ENCODE peak calls at places on chromosomes 5 and 9, in seven cellular contexts. One of them, this sample, is unnamed.

GRCh38 chr5:128965638-128966302 is 482 bp downstream of the SLC27A6 start:
- DNase-seq in stimulated activated CD4-positive, alpha-beta T cell treated with anti-CD3 and anti-CD28 coated beads, Interleukin-1b, Interleukin-23, amount 100 ng/mL, for 48 hours: no peak
- DNase-seq in Daoy: no peak
- DNase-seq in activated CD8-positive, alpha-beta memory T cell treated with anti-CD3 and anti-CD28 coated beads for 24 hours: no peak
- DNase-seq in WERI-Rb-1: no peak
- DNase-seq in NCI-H1092 treated with DMSO at 0.1 percent for 48 hours: no peak
- DNase-seq in lower leg skin: no peak
- DNase-seq in this sample: no peak

GRCh38 chr5:150412319-150413175 is at the start of gene CD74:
- DNase-seq in stimulated activated CD4-positive, alpha-beta T cell treated with anti-CD3 and anti-CD28 coated beads, Interleukin-1b, Interleukin-23, amount 100 ng/mL, for 48 hours: peak
- DNase-seq in Daoy: peak
- DNase-seq in activated CD8-positive, alpha-beta memory T cell treated with anti-CD3 and anti-CD28 coated beads for 24 hours: peak
- DNase-seq in WERI-Rb-1: peak
- DNase-seq in NCI-H1092 treated with DMSO at 0.1 percent for 48 hours: no peak
- DNase-seq in lower leg skin: peak
- DNase-seq in this sample: no peak

GRCh38 chr5:125012727-125013451 is 266.4 kb upstream of the ZNF608 start:
- DNase-seq in stimulated activated CD4-positive, alpha-beta T cell treated with anti-CD3 and anti-CD28 coated beads, Interleukin-1b, Interleukin-23, amount 100 ng/mL, for 48 hours: no peak
- DNase-seq in Daoy: no peak
- DNase-seq in activated CD8-positive, alpha-beta memory T cell treated with anti-CD3 and anti-CD28 coated beads for 24 hours: no peak
- DNase-seq in WERI-Rb-1: no peak
- DNase-seq in NCI-H1092 treated with DMSO at 0.1 percent for 48 hours: no peak
- DNase-seq in lower leg skin: no peak
- DNase-seq in this sample: no peak

GRCh38 chr9:83706703-83707517 is 848 bp downstream of the UBQLN1 start:
- DNase-seq in stimulated activated CD4-positive, alpha-beta T cell treated with anti-CD3 and anti-CD28 coated beads, Interleukin-1b, Interleukin-23, amount 100 ng/mL, for 48 hours: peak
- DNase-seq in Daoy: peak
- DNase-seq in activated CD8-positive, alpha-beta memory T cell treated with anti-CD3 and anti-CD28 coated beads for 24 hours: peak
- DNase-seq in WERI-Rb-1: peak
- DNase-seq in NCI-H1092 treated with DMSO at 0.1 percent for 48 hours: peak
- DNase-seq in lower leg skin: peak
- DNase-seq in this sample: no peak

GRCh38 chr9:123678038-123678877 is 251.7 kb downstream of the DENND1A start:
- DNase-seq in stimulated activated CD4-positive, alpha-beta T cell treated with anti-CD3 and anti-CD28 coated beads, Interleukin-1b, Interleukin-23, amount 100 ng/mL, for 48 hours: no peak
- DNase-seq in Daoy: no peak
- DNase-seq in activated CD8-positive, alpha-beta memory T cell treated with anti-CD3 and anti-CD28 coated beads for 24 hours: no peak
- DNase-seq in WERI-Rb-1: peak
- DNase-seq in NCI-H1092 treated with DMSO at 0.1 percent for 48 hours: peak
- DNase-seq in lower leg skin: no peak
- DNase-seq in this sample: peak

GRCh38 chr5:177081859-177082258 is 4.9 kb upstream of the FGFR4 start:
- DNase-seq in stimulated activated CD4-positive, alpha-beta T cell treated with anti-CD3 and anti-CD28 coated beads, Interleukin-1b, Interleukin-23, amount 100 ng/mL, for 48 hours: no peak
- DNase-seq in Daoy: no peak
- DNase-seq in activated CD8-positive, alpha-beta memory T cell treated with anti-CD3 and anti-CD28 coated beads for 24 hours: no peak
- DNase-seq in WERI-Rb-1: no peak
- DNase-seq in NCI-H1092 treated with DMSO at 0.1 percent for 48 hours: no peak
- DNase-seq in lower leg skin: no peak
- DNase-seq in this sample: no peak

GRCh38 chr5:148511832-148512347 is 128.1 kb downstream of the FBXO38 start:
- DNase-seq in stimulated activated CD4-positive, alpha-beta T cell treated with anti-CD3 and anti-CD28 coated beads, Interleukin-1b, Interleukin-23, amount 100 ng/mL, for 48 hours: no peak
- DNase-seq in Daoy: no peak
- DNase-seq in activated CD8-positive, alpha-beta memory T cell treated with anti-CD3 and anti-CD28 coated beads for 24 hours: no peak
- DNase-seq in WERI-Rb-1: no peak
- DNase-seq in NCI-H1092 treated with DMSO at 0.1 percent for 48 hours: no peak
- DNase-seq in lower leg skin: no peak
- DNase-seq in this sample: no peak

GRCh38 chr9:133864011-133864410 is 125.9 kb upstream of the SARDH start:
- DNase-seq in stimulated activated CD4-positive, alpha-beta T cell treated with anti-CD3 and anti-CD28 coated beads, Interleukin-1b, Interleukin-23, amount 100 ng/mL, for 48 hours: no peak
- DNase-seq in Daoy: no peak
- DNase-seq in activated CD8-positive, alpha-beta memory T cell treated with anti-CD3 and anti-CD28 coated beads for 24 hours: no peak
- DNase-seq in WERI-Rb-1: no peak
- DNase-seq in NCI-H1092 treated with DMSO at 0.1 percent for 48 hours: no peak
- DNase-seq in lower leg skin: no peak
- DNase-seq in this sample: no peak

GRCh38 chr9:15501179-15501578 is 9.6 kb downstream of the PSIP1 start:
- DNase-seq in stimulated activated CD4-positive, alpha-beta T cell treated with anti-CD3 and anti-CD28 coated beads, Interleukin-1b, Interleukin-23, amount 100 ng/mL, for 48 hours: no peak
- DNase-seq in Daoy: no peak
- DNase-seq in activated CD8-positive, alpha-beta memory T cell treated with anti-CD3 and anti-CD28 coated beads for 24 hours: no peak
- DNase-seq in WERI-Rb-1: no peak
- DNase-seq in NCI-H1092 treated with DMSO at 0.1 percent for 48 hours: peak
- DNase-seq in lower leg skin: no peak
- DNase-seq in this sample: peak

GRCh38 chr5:144712090-144712489 is 541.4 kb downstream of the KCTD16 start:
- DNase-seq in stimulated activated CD4-positive, alpha-beta T cell treated with anti-CD3 and anti-CD28 coated beads, Interleukin-1b, Interleukin-23, amount 100 ng/mL, for 48 hours: no peak
- DNase-seq in Daoy: no peak
- DNase-seq in activated CD8-positive, alpha-beta memory T cell treated with anti-CD3 and anti-CD28 coated beads for 24 hours: no peak
- DNase-seq in WERI-Rb-1: no peak
- DNase-seq in NCI-H1092 treated with DMSO at 0.1 percent for 48 hours: no peak
- DNase-seq in lower leg skin: no peak
- DNase-seq in this sample: no peak

GRCh38 chr5:179530069-179530998 is 20.0 kb upstream of the RUFY1 start:
- DNase-seq in stimulated activated CD4-positive, alpha-beta T cell treated with anti-CD3 and anti-CD28 coated beads, Interleukin-1b, Interleukin-23, amount 100 ng/mL, for 48 hours: peak
- DNase-seq in Daoy: peak
- DNase-seq in activated CD8-positive, alpha-beta memory T cell treated with anti-CD3 and anti-CD28 coated beads for 24 hours: peak
- DNase-seq in WERI-Rb-1: no peak
- DNase-seq in NCI-H1092 treated with DMSO at 0.1 percent for 48 hours: peak
- DNase-seq in lower leg skin: peak
- DNase-seq in this sample: peak

GRCh38 chr9:123111427-123111826 is 78.0 kb downstream of the GPR21 start:
- DNase-seq in stimulated activated CD4-positive, alpha-beta T cell treated with anti-CD3 and anti-CD28 coated beads, Interleukin-1b, Interleukin-23, amount 100 ng/mL, for 48 hours: no peak
- DNase-seq in Daoy: no peak
- DNase-seq in activated CD8-positive, alpha-beta memory T cell treated with anti-CD3 and anti-CD28 coated beads for 24 hours: no peak
- DNase-seq in WERI-Rb-1: peak
- DNase-seq in NCI-H1092 treated with DMSO at 0.1 percent for 48 hours: no peak
- DNase-seq in lower leg skin: no peak
- DNase-seq in this sample: peak

GRCh38 chr5:144698454-144698853 is 527.8 kb downstream of the KCTD16 start:
- DNase-seq in stimulated activated CD4-positive, alpha-beta T cell treated with anti-CD3 and anti-CD28 coated beads, Interleukin-1b, Interleukin-23, amount 100 ng/mL, for 48 hours: no peak
- DNase-seq in Daoy: no peak
- DNase-seq in activated CD8-positive, alpha-beta memory T cell treated with anti-CD3 and anti-CD28 coated beads for 24 hours: no peak
- DNase-seq in WERI-Rb-1: no peak
- DNase-seq in NCI-H1092 treated with DMSO at 0.1 percent for 48 hours: no peak
- DNase-seq in lower leg skin: no peak
- DNase-seq in this sample: no peak

GRCh38 chr9:101706261-101706798 is 32.1 kb downstream of the GRIN3A start:
- DNase-seq in stimulated activated CD4-positive, alpha-beta T cell treated with anti-CD3 and anti-CD28 coated beads, Interleukin-1b, Interleukin-23, amount 100 ng/mL, for 48 hours: no peak
- DNase-seq in Daoy: no peak
- DNase-seq in activated CD8-positive, alpha-beta memory T cell treated with anti-CD3 and anti-CD28 coated beads for 24 hours: no peak
- DNase-seq in WERI-Rb-1: no peak
- DNase-seq in NCI-H1092 treated with DMSO at 0.1 percent for 48 hours: peak
- DNase-seq in lower leg skin: no peak
- DNase-seq in this sample: peak

GRCh38 chr5:76393035-76393680 is 9.9 kb upstream of the IQGAP2 start:
- DNase-seq in stimulated activated CD4-positive, alpha-beta T cell treated with anti-CD3 and anti-CD28 coated beads, Interleukin-1b, Interleukin-23, amount 100 ng/mL, for 48 hours: no peak
- DNase-seq in Daoy: no peak
- DNase-seq in activated CD8-positive, alpha-beta memory T cell treated with anti-CD3 and anti-CD28 coated beads for 24 hours: no peak
- DNase-seq in WERI-Rb-1: no peak
- DNase-seq in NCI-H1092 treated with DMSO at 0.1 percent for 48 hours: no peak
- DNase-seq in lower leg skin: peak
- DNase-seq in this sample: no peak

GRCh38 chr5:147162740-147163139 is 72.1 kb upstream of the STK32A start:
- DNase-seq in stimulated activated CD4-positive, alpha-beta T cell treated with anti-CD3 and anti-CD28 coated beads, Interleukin-1b, Interleukin-23, amount 100 ng/mL, for 48 hours: no peak
- DNase-seq in Daoy: no peak
- DNase-seq in activated CD8-positive, alpha-beta memory T cell treated with anti-CD3 and anti-CD28 coated beads for 24 hours: no peak
- DNase-seq in WERI-Rb-1: no peak
- DNase-seq in NCI-H1092 treated with DMSO at 0.1 percent for 48 hours: no peak
- DNase-seq in lower leg skin: no peak
- DNase-seq in this sample: no peak

GRCh38 chr5:160930361-160930760 is 78.3 kb upstream of the ATP10B start:
- DNase-seq in stimulated activated CD4-positive, alpha-beta T cell treated with anti-CD3 and anti-CD28 coated beads, Interleukin-1b, Interleukin-23, amount 100 ng/mL, for 48 hours: no peak
- DNase-seq in Daoy: no peak
- DNase-seq in activated CD8-positive, alpha-beta memory T cell treated with anti-CD3 and anti-CD28 coated beads for 24 hours: no peak
- DNase-seq in WERI-Rb-1: no peak
- DNase-seq in NCI-H1092 treated with DMSO at 0.1 percent for 48 hours: no peak
- DNase-seq in lower leg skin: no peak
- DNase-seq in this sample: no peak

GRCh38 chr5:89083791-89084190 is 200.8 kb upstream of the MEF2C start:
- DNase-seq in stimulated activated CD4-positive, alpha-beta T cell treated with anti-CD3 and anti-CD28 coated beads, Interleukin-1b, Interleukin-23, amount 100 ng/mL, for 48 hours: no peak
- DNase-seq in Daoy: no peak
- DNase-seq in activated CD8-positive, alpha-beta memory T cell treated with anti-CD3 and anti-CD28 coated beads for 24 hours: no peak
- DNase-seq in WERI-Rb-1: no peak
- DNase-seq in NCI-H1092 treated with DMSO at 0.1 percent for 48 hours: no peak
- DNase-seq in lower leg skin: no peak
- DNase-seq in this sample: no peak

GRCh38 chr5:34762321-34762871 is 76.6 kb upstream of the TTC23L start:
- DNase-seq in stimulated activated CD4-positive, alpha-beta T cell treated with anti-CD3 and anti-CD28 coated beads, Interleukin-1b, Interleukin-23, amount 100 ng/mL, for 48 hours: no peak
- DNase-seq in Daoy: no peak
- DNase-seq in activated CD8-positive, alpha-beta memory T cell treated with anti-CD3 and anti-CD28 coated beads for 24 hours: no peak
- DNase-seq in WERI-Rb-1: no peak
- DNase-seq in NCI-H1092 treated with DMSO at 0.1 percent for 48 hours: no peak
- DNase-seq in lower leg skin: no peak
- DNase-seq in this sample: no peak

GRCh38 chr9:114163517-114163924 is 8.2 kb downstream of the COL27A1 start:
- DNase-seq in stimulated activated CD4-positive, alpha-beta T cell treated with anti-CD3 and anti-CD28 coated beads, Interleukin-1b, Interleukin-23, amount 100 ng/mL, for 48 hours: no peak
- DNase-seq in Daoy: peak
- DNase-seq in activated CD8-positive, alpha-beta memory T cell treated with anti-CD3 and anti-CD28 coated beads for 24 hours: no peak
- DNase-seq in WERI-Rb-1: peak
- DNase-seq in NCI-H1092 treated with DMSO at 0.1 percent for 48 hours: no peak
- DNase-seq in lower leg skin: no peak
- DNase-seq in this sample: no peak

GRCh38 chr5:10973316-10973715 is 212.3 kb upstream of the DAP start:
- DNase-seq in stimulated activated CD4-positive, alpha-beta T cell treated with anti-CD3 and anti-CD28 coated beads, Interleukin-1b, Interleukin-23, amount 100 ng/mL, for 48 hours: no peak
- DNase-seq in Daoy: no peak
- DNase-seq in activated CD8-positive, alpha-beta memory T cell treated with anti-CD3 and anti-CD28 coated beads for 24 hours: no peak
- DNase-seq in WERI-Rb-1: no peak
- DNase-seq in NCI-H1092 treated with DMSO at 0.1 percent for 48 hours: no peak
- DNase-seq in lower leg skin: no peak
- DNase-seq in this sample: no peak

GRCh38 chr9:78595200-78595945 is 298.4 kb downstream of the PSAT1 start:
- DNase-seq in stimulated activated CD4-positive, alpha-beta T cell treated with anti-CD3 and anti-CD28 coated beads, Interleukin-1b, Interleukin-23, amount 100 ng/mL, for 48 hours: no peak
- DNase-seq in Daoy: no peak
- DNase-seq in activated CD8-positive, alpha-beta memory T cell treated with anti-CD3 and anti-CD28 coated beads for 24 hours: no peak
- DNase-seq in WERI-Rb-1: no peak
- DNase-seq in NCI-H1092 treated with DMSO at 0.1 percent for 48 hours: no peak
- DNase-seq in lower leg skin: no peak
- DNase-seq in this sample: no peak

GRCh38 chr5:120173125-120173524 is 291.0 kb upstream of the PRR16 start:
- DNase-seq in stimulated activated CD4-positive, alpha-beta T cell treated with anti-CD3 and anti-CD28 coated beads, Interleukin-1b, Interleukin-23, amount 100 ng/mL, for 48 hours: no peak
- DNase-seq in Daoy: no peak
- DNase-seq in activated CD8-positive, alpha-beta memory T cell treated with anti-CD3 and anti-CD28 coated beads for 24 hours: no peak
- DNase-seq in WERI-Rb-1: no peak
- DNase-seq in NCI-H1092 treated with DMSO at 0.1 percent for 48 hours: no peak
- DNase-seq in lower leg skin: no peak
- DNase-seq in this sample: no peak

GRCh38 chr5:66666778-66667177 is 70.6 kb downstream of the MAST4 start:
- DNase-seq in stimulated activated CD4-positive, alpha-beta T cell treated with anti-CD3 and anti-CD28 coated beads, Interleukin-1b, Interleukin-23, amount 100 ng/mL, for 48 hours: no peak
- DNase-seq in Daoy: peak
- DNase-seq in activated CD8-positive, alpha-beta memory T cell treated with anti-CD3 and anti-CD28 coated beads for 24 hours: no peak
- DNase-seq in WERI-Rb-1: no peak
- DNase-seq in NCI-H1092 treated with DMSO at 0.1 percent for 48 hours: peak
- DNase-seq in lower leg skin: no peak
- DNase-seq in this sample: peak

GRCh38 chr9:134340475-134341186 is 14.4 kb downstream of the RXRA start:
- DNase-seq in stimulated activated CD4-positive, alpha-beta T cell treated with anti-CD3 and anti-CD28 coated beads, Interleukin-1b, Interleukin-23, amount 100 ng/mL, for 48 hours: no peak
- DNase-seq in Daoy: no peak
- DNase-seq in activated CD8-positive, alpha-beta memory T cell treated with anti-CD3 and anti-CD28 coated beads for 24 hours: no peak
- DNase-seq in WERI-Rb-1: no peak
- DNase-seq in NCI-H1092 treated with DMSO at 0.1 percent for 48 hours: no peak
- DNase-seq in lower leg skin: no peak
- DNase-seq in this sample: no peak

GRCh38 chr9:15211994-15212501 is 95.0 kb downstream of the TTC39B start:
- DNase-seq in stimulated activated CD4-positive, alpha-beta T cell treated with anti-CD3 and anti-CD28 coated beads, Interleukin-1b, Interleukin-23, amount 100 ng/mL, for 48 hours: no peak
- DNase-seq in Daoy: no peak
- DNase-seq in activated CD8-positive, alpha-beta memory T cell treated with anti-CD3 and anti-CD28 coated beads for 24 hours: no peak
- DNase-seq in WERI-Rb-1: no peak
- DNase-seq in NCI-H1092 treated with DMSO at 0.1 percent for 48 hours: no peak
- DNase-seq in lower leg skin: no peak
- DNase-seq in this sample: no peak

GRCh38 chr5:83145241-83145640 is 67.9 kb downstream of the XRCC4 start:
- DNase-seq in stimulated activated CD4-positive, alpha-beta T cell treated with anti-CD3 and anti-CD28 coated beads, Interleukin-1b, Interleukin-23, amount 100 ng/mL, for 48 hours: no peak
- DNase-seq in Daoy: no peak
- DNase-seq in activated CD8-positive, alpha-beta memory T cell treated with anti-CD3 and anti-CD28 coated beads for 24 hours: no peak
- DNase-seq in WERI-Rb-1: no peak
- DNase-seq in NCI-H1092 treated with DMSO at 0.1 percent for 48 hours: no peak
- DNase-seq in lower leg skin: no peak
- DNase-seq in this sample: no peak

GRCh38 chr5:74184649-74185048 is 455.9 kb downstream of the ENC1 start:
- DNase-seq in stimulated activated CD4-positive, alpha-beta T cell treated with anti-CD3 and anti-CD28 coated beads, Interleukin-1b, Interleukin-23, amount 100 ng/mL, for 48 hours: no peak
- DNase-seq in Daoy: no peak
- DNase-seq in activated CD8-positive, alpha-beta memory T cell treated with anti-CD3 and anti-CD28 coated beads for 24 hours: no peak
- DNase-seq in WERI-Rb-1: no peak
- DNase-seq in NCI-H1092 treated with DMSO at 0.1 percent for 48 hours: no peak
- DNase-seq in lower leg skin: no peak
- DNase-seq in this sample: no peak

GRCh38 chr9:92954078-92954861 is 6.9 kb downstream of the FGD3 start:
- DNase-seq in stimulated activated CD4-positive, alpha-beta T cell treated with anti-CD3 and anti-CD28 coated beads, Interleukin-1b, Interleukin-23, amount 100 ng/mL, for 48 hours: peak
- DNase-seq in Daoy: peak
- DNase-seq in activated CD8-positive, alpha-beta memory T cell treated with anti-CD3 and anti-CD28 coated beads for 24 hours: peak
- DNase-seq in WERI-Rb-1: no peak
- DNase-seq in NCI-H1092 treated with DMSO at 0.1 percent for 48 hours: peak
- DNase-seq in lower leg skin: no peak
- DNase-seq in this sample: peak

GRCh38 chr5:39209924-39210323 is 9.4 kb downstream of the FYB1 start:
- DNase-seq in stimulated activated CD4-positive, alpha-beta T cell treated with anti-CD3 and anti-CD28 coated beads, Interleukin-1b, Interleukin-23, amount 100 ng/mL, for 48 hours: peak
- DNase-seq in Daoy: no peak
- DNase-seq in activated CD8-positive, alpha-beta memory T cell treated with anti-CD3 and anti-CD28 coated beads for 24 hours: peak
- DNase-seq in WERI-Rb-1: no peak
- DNase-seq in NCI-H1092 treated with DMSO at 0.1 percent for 48 hours: no peak
- DNase-seq in lower leg skin: no peak
- DNase-seq in this sample: no peak

GRCh38 chr9:16985559-16986348 is 115.3 kb upstream of the BNC2 start:
- DNase-seq in stimulated activated CD4-positive, alpha-beta T cell treated with anti-CD3 and anti-CD28 coated beads, Interleukin-1b, Interleukin-23, amount 100 ng/mL, for 48 hours: no peak
- DNase-seq in Daoy: peak
- DNase-seq in activated CD8-positive, alpha-beta memory T cell treated with anti-CD3 and anti-CD28 coated beads for 24 hours: no peak
- DNase-seq in WERI-Rb-1: no peak
- DNase-seq in NCI-H1092 treated with DMSO at 0.1 percent for 48 hours: no peak
- DNase-seq in lower leg skin: no peak
- DNase-seq in this sample: no peak

GRCh38 chr9:120369608-120370220 is 210.3 kb downstream of the CDK5RAP2 start:
- DNase-seq in stimulated activated CD4-positive, alpha-beta T cell treated with anti-CD3 and anti-CD28 coated beads, Interleukin-1b, Interleukin-23, amount 100 ng/mL, for 48 hours: no peak
- DNase-seq in Daoy: no peak
- DNase-seq in activated CD8-positive, alpha-beta memory T cell treated with anti-CD3 and anti-CD28 coated beads for 24 hours: no peak
- DNase-seq in WERI-Rb-1: no peak
- DNase-seq in NCI-H1092 treated with DMSO at 0.1 percent for 48 hours: no peak
- DNase-seq in lower leg skin: no peak
- DNase-seq in this sample: no peak

GRCh38 chr5:78985407-78986223 is 505 bp upstream of the ARSB start:
- DNase-seq in stimulated activated CD4-positive, alpha-beta T cell treated with anti-CD3 and anti-CD28 coated beads, Interleukin-1b, Interleukin-23, amount 100 ng/mL, for 48 hours: peak
- DNase-seq in Daoy: peak
- DNase-seq in activated CD8-positive, alpha-beta memory T cell treated with anti-CD3 and anti-CD28 coated beads for 24 hours: peak
- DNase-seq in WERI-Rb-1: peak
- DNase-seq in NCI-H1092 treated with DMSO at 0.1 percent for 48 hours: peak
- DNase-seq in lower leg skin: no peak
- DNase-seq in this sample: no peak

GRCh38 chr9:33993104-33993503 is 55.6 kb downstream of the UBAP2 start:
- DNase-seq in stimulated activated CD4-positive, alpha-beta T cell treated with anti-CD3 and anti-CD28 coated beads, Interleukin-1b, Interleukin-23, amount 100 ng/mL, for 48 hours: no peak
- DNase-seq in Daoy: no peak
- DNase-seq in activated CD8-positive, alpha-beta memory T cell treated with anti-CD3 and anti-CD28 coated beads for 24 hours: no peak
- DNase-seq in WERI-Rb-1: no peak
- DNase-seq in NCI-H1092 treated with DMSO at 0.1 percent for 48 hours: no peak
- DNase-seq in lower leg skin: no peak
- DNase-seq in this sample: no peak

GRCh38 chr9:129814432-129815223 is 9.3 kb downstream of the TOR1A start:
- DNase-seq in stimulated activated CD4-positive, alpha-beta T cell treated with anti-CD3 and anti-CD28 coated beads, Interleukin-1b, Interleukin-23, amount 100 ng/mL, for 48 hours: no peak
- DNase-seq in Daoy: no peak
- DNase-seq in activated CD8-positive, alpha-beta memory T cell treated with anti-CD3 and anti-CD28 coated beads for 24 hours: no peak
- DNase-seq in WERI-Rb-1: no peak
- DNase-seq in NCI-H1092 treated with DMSO at 0.1 percent for 48 hours: no peak
- DNase-seq in lower leg skin: no peak
- DNase-seq in this sample: no peak

GRCh38 chr5:112628219-112628618 is 109.5 kb upstream of the APC start:
- DNase-seq in stimulated activated CD4-positive, alpha-beta T cell treated with anti-CD3 and anti-CD28 coated beads, Interleukin-1b, Interleukin-23, amount 100 ng/mL, for 48 hours: no peak
- DNase-seq in Daoy: no peak
- DNase-seq in activated CD8-positive, alpha-beta memory T cell treated with anti-CD3 and anti-CD28 coated beads for 24 hours: no peak
- DNase-seq in WERI-Rb-1: no peak
- DNase-seq in NCI-H1092 treated with DMSO at 0.1 percent for 48 hours: peak
- DNase-seq in lower leg skin: no peak
- DNase-seq in this sample: peak

GRCh38 chr5:154502180-154502579 is 24.2 kb upstream of the HAND1 start:
- DNase-seq in stimulated activated CD4-positive, alpha-beta T cell treated with anti-CD3 and anti-CD28 coated beads, Interleukin-1b, Interleukin-23, amount 100 ng/mL, for 48 hours: no peak
- DNase-seq in Daoy: no peak
- DNase-seq in activated CD8-positive, alpha-beta memory T cell treated with anti-CD3 and anti-CD28 coated beads for 24 hours: no peak
- DNase-seq in WERI-Rb-1: no peak
- DNase-seq in NCI-H1092 treated with DMSO at 0.1 percent for 48 hours: no peak
- DNase-seq in lower leg skin: no peak
- DNase-seq in this sample: no peak

This sample was measured in DMS153.